ENCODE peak calls at places on chromosomes 6 and 20, in five cellular contexts. N is colonic mucosa; J is GM06990; R is iPS-NIHi11; Z is stimulated activated CD8-positive, alpha-beta memory T cell treated with anti-CD3 and anti-CD28 coated beads, Interleukin-2, amount 100 ng/mL, for 1 hour. I is an unnamed sample.

GRCh38 chr6:28944412-28945006 is 20.7 kb upstream of the TRIM27 start:
- DNase-seq in J (peak), N (peak), R (peak), Z (no peak), I (peak)

GRCh38 chr6:83250235-83250634 is 57.1 kb downstream of the RWDD2A start:
- DNase-seq in J (no peak), N (no peak), R (no peak), Z (no peak), I (no peak)

GRCh38 chr20:20034486-20034885 is 17.3 kb downstream of the NAA20 start:
- DNase-seq in R (no peak), N (no peak), Z (no peak), J (no peak), I (no peak)

GRCh38 chr20:57587278-57587988 is 26.5 kb downstream of the PCK1 start:
- DNase-seq in J (no peak), N (no peak), R (no peak), Z (no peak), I (no peak)

GRCh38 chr6:106727480-106728153 is 98.2 kb downstream of the QRSL1 start:
- DNase-seq in Z (no peak), N (peak), J (no peak), R (no peak), I (no peak)

GRCh38 chr20:33857722-33858563 is 46.8 kb downstream of the CHMP4B start:
- DNase-seq in J (no peak), R (no peak), N (no peak), Z (no peak), I (no peak)

GRCh38 chr20:38215789-38216182 is 44.7 kb downstream of the KIAA1755 start:
- DNase-seq in J (no peak), R (no peak), N (no peak), Z (no peak), I (no peak)

GRCh38 chr20:23084845-23085355 is 1.2 kb downstream of the CD93 start:
- DNase-seq in R (no peak), N (no peak), J (no peak), Z (no peak), I (no peak)

GRCh38 chr20:11170025-11170424 is 496.2 kb upstream of the JAG1 start:
- DNase-seq in N (no peak), R (no peak), J (no peak), Z (no peak), I (no peak)

GRCh38 chr20:59933849-59934585 is 580 bp upstream of the SYCP2 start:
- DNase-seq in Z (peak), J (peak), N (peak), R (peak), I (peak)

GRCh38 chr20:50805349-50805684 is 10.5 kb downstream of the BCAS4 start:
- DNase-seq in J (no peak), R (no peak), N (no peak), Z (no peak), I (no peak)

GRCh38 chr6:87514831-87515230 is 42.1 kb downstream of the SLC35A1 start:
- DNase-seq in N (no peak), Z (no peak), R (no peak), J (no peak), I (no peak)

GRCh38 chr6:29553268-29554057 is 6.1 kb downstream of the UBD start:
- DNase-seq in N (peak), J (peak), Z (no peak), R (peak), I (peak)

GRCh38 chr6:145836170-145836569 is 21.6 kb upstream of the FBXO30 start:
- DNase-seq in J (no peak), N (no peak), R (peak), Z (no peak), I (no peak)

GRCh38 chr6:36033935-36034334 is 6.3 kb downstream of the MAPK14 start:
- DNase-seq in J (no peak), R (no peak), N (no peak), Z (peak), I (no peak)

GRCh38 chr6:10528170-10528981 is 7.2 kb downstream of the GCNT2 start:
- DNase-seq in R (no peak), N (peak), Z (no peak), J (peak), I (peak)

I was measured in transverse colon.